ENCODE peak calls at places on chromosomes 2 and 18, in six cellular contexts. F is MV-4-11, Z is GM04503, W is fibroblast of the conjunctiva, C is omental fat pad, N is mesenchymal stem cell. B is an unnamed sample.

GRCh38 chr2:152890746-152891145 is 172.3 kb downstream of the ARL6IP6 start:
- DNase-seq in F (no peak), Z (no peak), W (no peak), C (no peak), N (no peak), B (no peak)

GRCh38 chr2:215319500-215319899 is 7.6 kb downstream of the ATIC start:
- DNase-seq in F (no peak), Z (no peak), W (no peak), C (no peak), N (no peak), B (no peak)

GRCh38 chr2:47265751-47266231 is 110.7 kb upstream of the STPG4 start:
- DNase-seq in F (no peak), Z (no peak), W (no peak), C (no peak), N (peak), B (no peak)

GRCh38 chr2:160388464-160389263 is 104.9 kb downstream of the RBMS1 start:
- DNase-seq in F (peak), Z (no peak), W (no peak), C (no peak), N (no peak), B (peak)

GRCh38 chr2:164314148-164314547 is 307.1 kb downstream of the GRB14 start:
- DNase-seq in F (no peak), Z (peak), W (no peak), C (no peak), N (peak), B (no peak)

GRCh38 chr2:96157649-96158553 is 12.7 kb upstream of the DUSP2 start:
- DNase-seq in F (peak), Z (no peak), W (no peak), C (no peak), N (no peak), B (peak)

GRCh38 chr2:106852103-106852502 is 33.9 kb downstream of the ST6GAL2 start:
- DNase-seq in F (no peak), Z (no peak), W (no peak), C (no peak), N (no peak), B (no peak)

GRCh38 chr2:134319581-134320246 is 65.8 kb downstream of the MGAT5 start:
- DNase-seq in F (no peak), Z (no peak), W (no peak), C (no peak), N (no peak), B (peak)

GRCh38 chr2:230995821-230996220 is at the start of gene SPATA3:
- DNase-seq in F (no peak), Z (no peak), W (no peak), C (no peak), N (no peak), B (no peak)

GRCh38 chr2:132670961-132671781 is 1.2 kb upstream of the LYPD1 start:
- DNase-seq in F (no peak), Z (no peak), W (peak), C (no peak), N (peak), B (no peak)

GRCh38 chr2:18545384-18545783 is 15.1 kb downstream of the RDH14 start:
- DNase-seq in F (no peak), Z (peak), W (no peak), C (no peak), N (peak), B (no peak)

GRCh38 chr2:134934641-134935040 is 16.0 kb downstream of the CCNT2 start:
- DNase-seq in F (peak), Z (peak), W (no peak), C (no peak), N (peak), B (peak)

GRCh38 chr2:158725496-158725895 is 69.6 kb upstream of the DAPL1 start:
- DNase-seq in F (no peak), Z (no peak), W (no peak), C (no peak), N (no peak), B (no peak)

GRCh38 chr2:190159453-190159852 is 96.9 kb upstream of the MSTN start:
- DNase-seq in F (no peak), Z (peak), W (peak), C (no peak), N (no peak), B (no peak)

GRCh38 chr2:143617803-143618415 is 488.7 kb downstream of the ARHGAP15 start:
- DNase-seq in F (no peak), Z (no peak), W (no peak), C (no peak), N (no peak), B (no peak)

GRCh38 chr2:232142049-232142448 is 180.5 kb downstream of the DIS3L2 start:
- DNase-seq in F (no peak), Z (no peak), W (peak), C (no peak), N (peak), B (peak)

GRCh38 chr18:71242981-71243380 is 954.1 kb downstream of the SOCS6 start:
- DNase-seq in F (no peak), Z (no peak), W (no peak), C (no peak), N (no peak), B (no peak)

GRCh38 chr2:136327162-136327852 is 209.4 kb upstream of the CXCR4 start:
- DNase-seq in F (peak), Z (no peak), W (no peak), C (no peak), N (peak), B (peak)

GRCh38 chr2:136376798-136377211 is 258.9 kb upstream of the CXCR4 start:
- DNase-seq in F (no peak), Z (no peak), W (no peak), C (no peak), N (no peak), B (peak)

GRCh38 chr2:52877703-52878102 is 889.9 kb upstream of the CHAC2 start:
- DNase-seq in F (no peak), Z (no peak), W (no peak), C (no peak), N (peak), B (no peak)

GRCh38 chr18:80198994-80199748 is 48.1 kb downstream of the PARD6G start:
- DNase-seq in F (no peak), Z (no peak), W (no peak), C (no peak), N (no peak), B (no peak)

GRCh38 chr2:119142822-119143221 is 15.7 kb downstream of the C1QL2 start:
- DNase-seq in F (no peak), Z (no peak), W (no peak), C (no peak), N (no peak), B (no peak)

GRCh38 chr2:20282916-20283592 is 58.1 kb upstream of the SDC1 start:
- DNase-seq in F (no peak), Z (no peak), W (peak), C (no peak), N (no peak), B (no peak)

GRCh38 chr2:170744248-170745002 is 25.8 kb upstream of the ERICH2 start:
- DNase-seq in F (peak), Z (no peak), W (no peak), C (no peak), N (peak), B (peak)

GRCh38 chr2:30208453-30208852 is 22.9 kb upstream of the LBH start:
- DNase-seq in F (peak), Z (no peak), W (peak), C (no peak), N (peak), B (peak)

GRCh38 chr2:21924640-21925285 is 801.0 kb downstream of the TDRD15 start:
- DNase-seq in F (peak), Z (no peak), W (no peak), C (no peak), N (peak), B (no peak)

GRCh38 chr2:65800998-65801397 is 368.6 kb upstream of the SPRED2 start:
- DNase-seq in F (no peak), Z (no peak), W (no peak), C (no peak), N (peak), B (peak)

GRCh38 chr18:40534748-40535147 is 1420.3 kb upstream of the PIK3C3 start:
- DNase-seq in F (no peak), Z (no peak), W (no peak), C (no peak), N (peak), B (no peak)

GRCh38 chr2:122263746-122264145 is 508.3 kb downstream of the TSN start:
- DNase-seq in F (no peak), Z (no peak), W (no peak), C (no peak), N (no peak), B (no peak)

GRCh38 chr2:225282858-225283693 is 116.4 kb upstream of the NYAP2 start:
- DNase-seq in F (no peak), Z (peak), W (peak), C (no peak), N (peak), B (peak)

GRCh38 chr2:239610457-239611221 is 209.8 kb upstream of the HDAC4 start:
- DNase-seq in F (no peak), Z (no peak), W (no peak), C (no peak), N (no peak), B (no peak)

GRCh38 chr18:78994977-78995582 is 15.5 kb downstream of the SALL3 start:
- DNase-seq in F (no peak), Z (no peak), W (no peak), C (no peak), N (no peak), B (no peak)

GRCh38 chr2:136206613-136207012 is 88.7 kb upstream of the CXCR4 start:
- DNase-seq in F (no peak), Z (no peak), W (no peak), C (no peak), N (no peak), B (peak)

GRCh38 chr2:181588546-181588945 is 68.4 kb downstream of the CERKL start:
- DNase-seq in F (no peak), Z (no peak), W (no peak), C (no peak), N (no peak), B (no peak)

GRCh38 chr2:111030271-111030891 is 90.3 kb upstream of the BCL2L11 start:
- DNase-seq in F (peak), Z (no peak), W (no peak), C (no peak), N (no peak), B (peak)

GRCh38 chr2:37561615-37562569 is 109.5 kb downstream of the CDC42EP3 start:
- DNase-seq in F (peak), Z (no peak), W (peak), C (no peak), N (peak), B (peak)

GRCh38 chr18:7812431-7813063 is 245.4 kb downstream of the PTPRM start:
- DNase-seq in F (no peak), Z (peak), W (peak), C (no peak), N (peak), B (no peak)

B was measured in NB4.